ENCODE peak calls at places on chromosomes 12 and 14, in nine cellular contexts. W is choroid plexus epithelial cell, O is IMR-90, C is epithelial cell of proximal tubule, M is bronchial epithelial cell, G is fibroblast of lung, N is neural progenitor cell, F is body of pancreas, X is PC-3. Q is an unnamed sample.

GRCh38 chr14:24443053-24443683 is 592 bp upstream of the SDR39U1 start:
- DNase-seq in M (no peak), W (no peak), N (no peak), O (no peak), C (no peak), G (no peak), F (no peak), X (no peak), Q (no peak)

GRCh38 chr14:67571991-67572323 is 28.1 kb downstream of the PIGH start:
- DNase-seq in F (no peak), N (no peak), C (no peak), O (no peak), X (no peak), G (no peak), M (no peak), W (no peak), Q (no peak)

GRCh38 chr14:63155511-63156189 is 48.6 kb upstream of the RHOJ start:
- DNase-seq in O (peak), C (no peak), F (no peak), W (peak), M (peak), G (peak), X (no peak), N (no peak), Q (peak)

GRCh38 chr14:32656609-32657008 is 282.1 kb upstream of the NPAS3 start:
- DNase-seq in M (no peak), F (no peak), G (no peak), N (no peak), O (no peak), C (no peak), X (no peak), W (no peak), Q (no peak)

GRCh38 chr12:25977047-25977446 is 18.6 kb downstream of the RASSF8 start:
- DNase-seq in O (peak), C (peak), W (no peak), M (no peak), G (peak), F (no peak), X (no peak), N (peak), Q (no peak)

GRCh38 chr14:23910081-23910875 is 43.3 kb upstream of the DHRS4 start:
- DNase-seq in M (peak), N (peak), W (peak), F (peak), X (peak), G (peak), O (peak), C (no peak), Q (peak)

GRCh38 chr12:75979181-75979580 is 52.4 kb downstream of the PHLDA1 start:
- DNase-seq in C (no peak), W (peak), N (no peak), G (peak), M (peak), O (peak), F (no peak), X (peak), Q (no peak)

GRCh38 chr12:120213758-120214157 is 12.8 kb upstream of the RPLP0 start:
- DNase-seq in N (no peak), X (no peak), W (no peak), G (no peak), F (no peak), O (no peak), M (no peak), C (no peak), Q (no peak)

GRCh38 chr14:46580941-46581671 is 70.5 kb downstream of the RPL10L start:
- DNase-seq in N (peak), O (no peak), X (peak), G (peak), W (peak), F (peak), C (peak), M (peak), Q (peak)

GRCh38 chr14:54193871-54194270 is 202.9 kb upstream of the CDKN3 start:
- DNase-seq in M (no peak), C (no peak), F (no peak), W (no peak), O (no peak), N (no peak), X (no peak), G (peak), Q (no peak)

GRCh38 chr14:88838015-88838414 is 13.6 kb downstream of the TTC8 start:
- DNase-seq in F (no peak), W (no peak), M (no peak), O (no peak), N (no peak), G (peak), C (no peak), X (no peak), Q (no peak)

GRCh38 chr12:63397807-63398206 is 246.8 kb upstream of the AVPR1A start:
- DNase-seq in F (no peak), C (no peak), W (no peak), M (no peak), X (no peak), O (no peak), G (no peak), N (no peak), Q (no peak)

GRCh38 chr12:112858776-112859175 is 48.0 kb upstream of the OAS1 start:
- DNase-seq in W (no peak), C (no peak), F (no peak), N (no peak), O (no peak), X (peak), G (no peak), M (peak), Q (no peak)

GRCh38 chr14:61110683-61111082 is 129.6 kb downstream of the SLC38A6 start:
- DNase-seq in F (no peak), X (no peak), C (no peak), O (no peak), W (no peak), N (no peak), G (no peak), M (no peak), Q (no peak)

GRCh38 chr14:33682746-33683145 is 268.1 kb downstream of the EGLN3 start:
- DNase-seq in F (peak), W (peak), G (peak), N (no peak), C (no peak), X (no peak), M (no peak), O (peak), Q (peak)

GRCh38 chr12:58117201-58117600 is 175.8 kb downstream of the ATP23 start:
- DNase-seq in G (no peak), N (no peak), O (no peak), C (no peak), W (no peak), M (no peak), X (no peak), F (no peak), Q (no peak)

GRCh38 chr12:104929926-104930325 is 28.2 kb downstream of the SLC41A2 start:
- DNase-seq in M (no peak), X (no peak), N (no peak), F (no peak), C (no peak), G (no peak), O (peak), W (no peak), Q (no peak)

GRCh38 chr12:111298583-111299436 is 70.1 kb downstream of the PHETA1 start:
- DNase-seq in M (peak), O (peak), W (peak), F (peak), X (peak), G (peak), C (no peak), N (peak), Q (peak)

GRCh38 chr12:131959137-131959536 is 9.4 kb downstream of the EP400 start:
- DNase-seq in C (no peak), M (no peak), X (no peak), W (no peak), F (no peak), N (no peak), O (no peak), G (no peak), Q (no peak)

GRCh38 chr14:29028973-29029582 is 262.5 kb downstream of the FOXG1 start:
- DNase-seq in M (no peak), G (peak), C (no peak), X (peak), F (peak), W (peak), N (peak), O (peak), Q (no peak)

GRCh38 chr12:101671157-101671791 is 26.2 kb upstream of the CHPT1 start:
- DNase-seq in F (peak), W (no peak), X (no peak), C (peak), O (no peak), G (no peak), N (no peak), M (no peak), Q (no peak)

GRCh38 chr14:64303471-64303917 is 9.3 kb upstream of the ESR2 start:
- DNase-seq in C (peak), O (peak), M (peak), G (peak), F (no peak), N (peak), X (peak), W (peak), Q (peak)

GRCh38 chr14:78566017-78566858 is 396.1 kb downstream of the NRXN3 start:
- DNase-seq in N (peak), C (peak), X (peak), F (peak), O (peak), W (peak), M (peak), G (peak), Q (peak)

GRCh38 chr14:23294734-23295561 is 7.7 kb downstream of the PPP1R3E start:
- DNase-seq in C (no peak), X (peak), G (peak), O (peak), M (peak), W (peak), N (peak), F (peak), Q (peak)

GRCh38 chr12:104232609-104233280 is 17.2 kb downstream of the TXNRD1 start:
- DNase-seq in G (no peak), C (no peak), W (no peak), F (no peak), N (no peak), M (peak), O (no peak), X (no peak), Q (no peak)

GRCh38 chr14:21917699-21918436 is 244.2 kb upstream of the OR4E1 start:
- DNase-seq in C (peak), O (peak), N (peak), G (peak), X (peak), F (peak), M (peak), W (peak), Q (peak)

DNA sequence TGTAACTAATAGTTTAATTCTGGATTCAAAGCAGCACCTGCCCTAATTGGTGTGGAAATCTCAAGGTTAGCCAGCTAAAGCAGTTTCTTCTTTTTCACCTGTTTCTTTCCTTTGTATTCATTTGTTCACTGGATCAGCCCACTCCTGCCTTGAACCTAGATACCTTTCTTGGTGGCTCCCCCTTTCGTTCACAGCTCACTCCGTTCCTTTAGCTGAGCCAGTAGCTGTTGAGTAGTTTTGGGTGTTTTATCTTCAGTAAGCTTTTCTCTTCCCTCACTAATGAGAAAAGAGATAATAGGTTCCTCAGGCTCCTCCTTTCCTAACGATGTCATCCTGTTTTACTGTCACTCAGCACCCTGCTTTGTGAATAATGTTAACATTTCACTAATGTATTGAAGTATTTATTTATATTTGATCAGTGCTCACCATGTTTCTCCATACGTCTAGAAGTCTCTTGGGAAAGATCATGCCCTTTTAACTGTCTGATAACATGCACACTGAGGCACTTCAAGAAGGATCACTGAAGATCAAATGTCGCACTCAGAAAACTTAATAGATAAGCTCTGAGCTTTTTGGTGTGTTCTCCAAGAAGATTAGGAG is 121.1 kb downstream of the TGFB3 start:
- DNase-seq in C (no peak), M (no peak), X (no peak), W (no peak), G (no peak), N (no peak), O (no peak), F (peak), Q (no peak)
- TF ChIP-seq CTCF in C (no peak), M (no peak), X (no peak), W (no peak), G (no peak), N (peak), O (no peak), F (no peak), Q (no peak)

GRCh38 chr12:89642959-89643358 is 65.7 kb downstream of the ATP2B1 start:
- DNase-seq in N (no peak), C (no peak), W (no peak), M (no peak), X (no peak), O (no peak), G (no peak), F (no peak), Q (no peak)
- TF ChIP-seq CTCF in N (no peak), C (no peak), W (no peak), M (no peak), X (no peak), O (no peak), G (no peak), F (no peak), Q (no peak)

DNA sequence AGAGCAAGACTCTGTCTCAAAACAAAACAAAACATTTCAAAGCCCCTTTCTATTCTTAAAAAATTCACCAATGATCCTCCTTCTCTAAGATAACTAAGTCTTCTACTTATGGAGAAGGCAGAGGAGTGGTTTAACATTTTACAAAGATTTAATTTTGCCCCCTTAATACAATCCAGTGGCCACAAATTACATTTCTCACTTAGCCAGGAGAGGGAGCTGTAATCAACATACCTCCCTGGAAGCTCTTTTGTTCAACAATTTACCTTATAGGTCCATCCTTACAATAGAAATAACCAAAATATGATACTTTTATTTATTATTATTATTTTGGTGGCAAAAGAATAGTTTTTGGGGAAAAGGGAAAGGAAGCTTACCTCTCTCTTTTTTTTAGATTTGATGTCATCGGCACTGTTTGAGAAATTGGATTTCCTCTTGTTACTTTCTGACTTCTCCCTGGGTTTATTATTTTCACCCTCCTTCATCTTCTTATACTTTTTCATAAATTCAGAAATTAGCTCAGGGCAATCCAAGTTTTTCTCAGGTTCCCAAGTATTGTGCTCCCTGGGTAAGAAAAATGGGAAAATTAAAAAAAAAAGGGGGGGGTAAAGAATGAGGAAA is 28.1 kb downstream of the CBX5 start:
- DNase-seq in W (peak), F (no peak), C (no peak), X (peak), G (peak), N (peak), O (peak), M (peak), Q (peak)
- TF ChIP-seq CTCF in W (peak), F (peak), C (peak), X (peak), G (peak), N (peak), O (peak), M (peak), Q (peak)

GRCh38 chr12:3199551-3200031 is 122.4 kb downstream of the TSPAN9 start:
- DNase-seq in X (peak), O (peak), M (no peak), C (no peak), F (peak), W (peak), G (peak), N (peak), Q (peak)
- TF ChIP-seq CTCF in X (no peak), O (peak), M (no peak), C (no peak), F (no peak), W (no peak), G (no peak), N (no peak), Q (no peak)

GRCh38 chr12:109443794-109444193 is 33.3 kb downstream of the KCTD10 start:
- DNase-seq in W (no peak), M (no peak), N (no peak), X (no peak), F (no peak), O (no peak), C (no peak), G (no peak), Q (no peak)
- TF ChIP-seq CTCF in W (no peak), M (no peak), N (no peak), X (no peak), F (no peak), O (no peak), C (no peak), G (no peak), Q (no peak)

GRCh38 chr12:1919284-1919683 is 832 bp upstream of the CACNA2D4 start:
- DNase-seq in G (no peak), O (no peak), C (no peak), X (no peak), W (peak), F (no peak), M (no peak), N (no peak), Q (no peak)

GRCh38 chr12:1917172-1918070 is 1.0 kb downstream of the CACNA2D4 start:
- DNase-seq in C (no peak), W (no peak), M (no peak), F (no peak), N (no peak), O (no peak), X (no peak), G (no peak), Q (no peak)

GRCh38 chr12:1919763-1920162 is 1.3 kb upstream of the CACNA2D4 start:
- DNase-seq in N (no peak), C (no peak), M (no peak), F (no peak), X (no peak), O (no peak), W (no peak), G (no peak), Q (no peak)

GRCh38 chr12:1918081-1918874 is at the start of gene CACNA2D4:
- DNase-seq in X (no peak), N (peak), F (no peak), G (no peak), W (no peak), O (no peak), C (no peak), M (no peak), Q (no peak)

GRCh38 chr12:1918875-1919236 is 404 bp upstream of the CACNA2D4 start:
- DNase-seq in M (no peak), X (no peak), C (no peak), O (no peak), G (no peak), N (no peak), W (no peak), F (no peak), Q (no peak)
- TF ChIP-seq CTCF in M (no peak), X (no peak), C (no peak), O (no peak), G (no peak), N (no peak), W (no peak), F (no peak), Q (no peak)

DNA sequence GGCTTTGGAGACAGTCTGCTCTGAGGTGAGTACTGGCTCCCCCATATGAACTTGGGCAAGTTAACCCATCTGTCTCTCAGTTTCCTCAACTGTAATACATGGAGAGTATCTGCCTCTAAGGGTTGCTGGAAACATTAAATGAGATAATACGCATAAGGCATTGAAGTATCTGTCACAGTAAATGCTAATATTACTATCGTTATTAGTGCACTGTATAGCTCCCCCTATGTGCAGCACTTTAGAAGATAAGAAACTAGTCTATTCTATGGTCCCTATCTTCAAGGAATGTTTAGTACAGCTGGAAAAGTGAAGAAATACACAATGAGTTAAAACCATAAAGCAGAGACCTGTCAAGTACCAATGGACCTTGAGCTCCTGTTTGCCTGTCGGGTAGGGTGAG is 51.7 kb upstream of the CFL2 start:
- DNase-seq in F (no peak), X (peak), M (peak), C (no peak), W (peak), N (no peak), G (no peak), O (no peak), Q (no peak)
- TF ChIP-seq CTCF in F (no peak), X (peak), M (no peak), C (peak), W (peak), N (peak), G (no peak), O (peak), Q (peak)

GRCh38 chr12:57087689-57088441 is 1.0 kb upstream of the NAB2 start:
- DNase-seq in M (peak), N (peak), X (peak), F (peak), G (peak), O (peak), W (peak), C (no peak), Q (peak)
- TF ChIP-seq CTCF in M (no peak), N (no peak), X (no peak), F (peak), G (no peak), O (no peak), W (no peak), C (no peak), Q (no peak)

Q was measured in cardiac fibroblast.